ENCODE peak calls at places on chromosomes 6 and 20, in five cellular contexts. Z is uterus, M is GM13977, H is B cell, N is hippocampal formation. D is an unnamed sample.

GRCh38 chr20:603116-603640 is 6.9 kb downstream of the TCF15 start:
- DNase-seq in M (no peak), Z (no peak), N (no peak), H (no peak), D (no peak)

GRCh38 chr20:22001886-22002285 is 296.4 kb downstream of the PAX1 start:
- DNase-seq in M (no peak), H (no peak), Z (no peak), N (no peak), D (no peak)

GRCh38 chr6:13488896-13489237 is 1.5 kb upstream of the GFOD1 start:
- DNase-seq in H (no peak), N (no peak), M (no peak), Z (no peak), D (no peak)

GRCh38 chr20:3137492-3137891 is 22.2 kb downstream of the FASTKD5 start:
- DNase-seq in M (no peak), N (no peak), Z (no peak), H (no peak), D (no peak)

GRCh38 chr20:24589381-24589780 is 120.0 kb downstream of the SYNDIG1 start:
- DNase-seq in H (no peak), N (no peak), M (no peak), Z (no peak), D (no peak)

GRCh38 chr6:30061766-30062458 is 847 bp downstream of the POLR1H start:
- DNase-seq in H (no peak), Z (no peak), M (no peak), N (no peak), D (peak)

GRCh38 chr20:4470375-4470774 is 251.3 kb upstream of the PRND start:
- DNase-seq in M (no peak), H (no peak), Z (no peak), N (no peak), D (no peak)

GRCh38 chr6:149500085-149500484 is 15.3 kb upstream of the ZC3H12D start:
- DNase-seq in Z (no peak), M (no peak), N (no peak), H (no peak), D (no peak)

GRCh38 chr20:45101333-45101850 is 465 bp upstream of the KCNS1 start:
- DNase-seq in N (no peak), M (no peak), Z (no peak), H (no peak), D (no peak)

GRCh38 chr20:63027425-63028389 is 20.9 kb upstream of the BHLHE23 start:
- DNase-seq in N (no peak), M (peak), Z (no peak), H (no peak), D (no peak)

GRCh38 chr20:2652724-2653510 is 485 bp downstream of the NOP56 start:
- DNase-seq in Z (no peak), M (peak), H (peak), N (peak), D (peak)

GRCh38 chr20:7744411-7744810 is 195.8 kb downstream of the HAO1 start:
- DNase-seq in N (no peak), M (no peak), Z (no peak), H (no peak), D (no peak)

GRCh38 chr6:34106421-34106820 is 39.5 kb downstream of the GRM4 start:
- DNase-seq in N (no peak), M (no peak), H (no peak), Z (no peak), D (no peak)

GRCh38 chr20:21189761-21190523 is 64.1 kb downstream of the KIZ start:
- DNase-seq in N (peak), Z (no peak), H (no peak), M (no peak), D (no peak)

GRCh38 chr6:53347921-53348435 is 772 bp downstream of the ELOVL5 start:
- DNase-seq in N (peak), M (peak), H (peak), Z (peak), D (peak)

GRCh38 chr20:5191829-5192569 is 65.2 kb downstream of the CDS2 start:
- DNase-seq in Z (peak), H (peak), M (peak), N (peak), D (peak)

GRCh38 chr6:130752292-130752691 is 74.9 kb upstream of the SMLR1 start:
- DNase-seq in M (no peak), N (no peak), Z (no peak), H (no peak), D (no peak)

GRCh38 chr6:36322591-36322990 is 14.1 kb downstream of the BNIP5 start:
- DNase-seq in N (no peak), Z (no peak), M (no peak), H (no peak), D (no peak)

GRCh38 chr6:98927534-98927933 is 20.2 kb downstream of the FBXL4 start:
- DNase-seq in H (no peak), N (no peak), M (no peak), Z (no peak), D (no peak)

GRCh38 chr20:13877789-13878188 is 93.0 kb downstream of the NDUFAF5 start:
- DNase-seq in H (no peak), Z (no peak), N (no peak), M (no peak), D (no peak)

GRCh38 chr6:37608587-37608986 is 89.1 kb downstream of the MDGA1 start:
- DNase-seq in H (no peak), Z (no peak), N (no peak), M (no peak), D (no peak)

GRCh38 chr6:74891358-74891811 is 314.5 kb downstream of the COL12A1 start:
- DNase-seq in M (no peak), H (no peak), Z (peak), N (no peak), D (no peak)

GRCh38 chr20:34310481-34311117 is 7.4 kb upstream of the AHCY start:
- DNase-seq in Z (no peak), H (no peak), M (no peak), N (no peak), D (no peak)

GRCh38 chr6:89660981-89661380 is 22.4 kb upstream of the LYRM2 start:
- DNase-seq in Z (no peak), N (no peak), M (no peak), H (no peak), D (no peak)

GRCh38 chr6:44480097-44480539 is 92.6 kb downstream of the CDC5L start:
- DNase-seq in H (no peak), Z (no peak), M (no peak), N (no peak), D (no peak)

GRCh38 chr6:81682238-81682795 is 70.2 kb downstream of the TENT5A start:
- DNase-seq in N (no peak), Z (no peak), M (no peak), H (no peak), D (no peak)

GRCh38 chr20:63064745-63065711 is 58.3 kb upstream of the BHLHE23 start:
- DNase-seq in N (no peak), M (no peak), Z (no peak), H (peak), D (no peak)

GRCh38 chr20:53829706-53830521 is 236.3 kb upstream of the ZNF217 start:
- DNase-seq in H (no peak), Z (no peak), N (no peak), M (no peak), D (no peak)

GRCh38 chr6:2157441-2158127 is 87.8 kb downstream of the GMDS start:
- DNase-seq in M (peak), H (no peak), Z (no peak), N (no peak), D (peak)